ENCODE peak calls at places on chromosomes 12 and 14, in six cellular contexts. M, H, J, K, I and A are unnamed samples.

GRCh38 chr12:25276199-25276937 is 25.6 kb upstream of the KRAS start:
- DNase-seq in M (peak), H (peak), J (peak), K (no peak), I (no peak), A (peak)

GRCh38 chr12:76639646-76640045 is 80.1 kb upstream of the OSBPL8 start:
- DNase-seq in M (no peak), H (no peak), J (no peak), K (no peak), I (no peak), A (no peak)

GRCh38 chr14:72688990-72689677 is 204.8 kb downstream of the DPF3 start:
- DNase-seq in M (no peak), H (no peak), J (no peak), K (peak), I (no peak), A (no peak)

GRCh38 chr14:37369446-37369845 is 171.7 kb downstream of the MIPOL1 start:
- DNase-seq in M (no peak), H (no peak), J (no peak), K (no peak), I (no peak), A (no peak)

GRCh38 chr12:132834181-132834711 is 5.6 kb upstream of the GOLGA3 start:
- DNase-seq in M (no peak), H (no peak), J (no peak), K (no peak), I (no peak), A (no peak)

GRCh38 chr12:42588308-42588836 is 1.2 kb downstream of the PRICKLE1 start:
- DNase-seq in M (no peak), H (no peak), J (no peak), K (no peak), I (no peak), A (no peak)

GRCh38 chr14:31253746-31254471 is 46.3 kb upstream of the HECTD1 start:
- DNase-seq in M (no peak), H (no peak), J (no peak), K (no peak), I (no peak), A (no peak)

GRCh38 chr12:124633269-124633953 is 66.0 kb upstream of the NCOR2 start:
- DNase-seq in M (no peak), H (peak), J (no peak), K (no peak), I (no peak), A (no peak)

GRCh38 chr12:104050436-104050835 is 449 bp upstream of the GLT8D2 start:
- DNase-seq in M (no peak), H (no peak), J (no peak), K (no peak), I (no peak), A (no peak)

GRCh38 chr14:56874375-56874774 is 64.1 kb upstream of the OTX2 start:
- DNase-seq in M (no peak), H (peak), J (no peak), K (peak), I (no peak), A (no peak)

GRCh38 chr14:84927096-84927910 is 602.6 kb upstream of the FLRT2 start:
- DNase-seq in M (no peak), H (no peak), J (no peak), K (no peak), I (no peak), A (no peak)

GRCh38 chr14:104678346-104678745 is 11.1 kb upstream of the INF2 start:
- DNase-seq in M (no peak), H (no peak), J (no peak), K (peak), I (no peak), A (no peak)

GRCh38 chr14:78917462-78917861 is 747.3 kb downstream of the NRXN3 start:
- DNase-seq in M (no peak), H (no peak), J (no peak), K (no peak), I (no peak), A (no peak)

GRCh38 chr12:71142046-71142445 is 15.8 kb downstream of the TSPAN8 start:
- DNase-seq in M (no peak), H (no peak), J (no peak), K (no peak), I (no peak), A (no peak)

GRCh38 chr14:68368850-68369249 is 424.0 kb downstream of the ZFP36L1 start:
- DNase-seq in M (no peak), H (no peak), J (no peak), K (no peak), I (no peak), A (no peak)

GRCh38 chr14:68364823-68365222 is 428.0 kb downstream of the ZFP36L1 start:
- DNase-seq in M (no peak), H (no peak), J (no peak), K (no peak), I (no peak), A (no peak)

GRCh38 chr14:68365228-68365627 is 427.6 kb downstream of the ZFP36L1 start:
- DNase-seq in M (no peak), H (no peak), J (no peak), K (no peak), I (no peak), A (peak)

GRCh38 chr14:68367444-68368014 is 425.3 kb downstream of the ZFP36L1 start:
- DNase-seq in M (no peak), H (no peak), J (no peak), K (no peak), I (no peak), A (no peak)

GRCh38 chr14:68366656-68367055 is 426.2 kb downstream of the ZFP36L1 start:
- DNase-seq in M (no peak), H (no peak), J (no peak), K (no peak), I (no peak), A (no peak)
- H3K27ac ChIP-seq in M (no peak), H (peak), J (no peak), K (no peak), I (no peak), A (no peak)

GRCh38 chr12:52371716-52372115 is 4.4 kb upstream of the KRT85 start:
- DNase-seq in M (no peak), H (no peak), J (no peak), K (no peak), I (no peak), A (no peak)
- H3K27ac ChIP-seq in M (no peak), H (peak), J (no peak), K (no peak), I (no peak), A (no peak)

GRCh38 chr12:50186667-50187066 is 19.5 kb upstream of the CERS5 start:
- DNase-seq in M (no peak), H (no peak), J (no peak), K (no peak), I (no peak), A (no peak)

GRCh38 chr12:50184261-50184660 is 17.1 kb upstream of the CERS5 start:
- DNase-seq in M (no peak), H (no peak), J (no peak), K (no peak), I (no peak), A (no peak)

GRCh38 chr12:50187084-50187900 is 20.1 kb upstream of the CERS5 start:
- DNase-seq in M (no peak), H (no peak), J (no peak), K (no peak), I (no peak), A (no peak)

GRCh38 chr12:50185975-50186663 is 18.9 kb upstream of the CERS5 start:
- DNase-seq in M (no peak), H (no peak), J (no peak), K (no peak), I (no peak), A (no peak)

GRCh38 chr12:50185496-50185895 is 18.3 kb upstream of the CERS5 start:
- DNase-seq in M (no peak), H (no peak), J (no peak), K (no peak), I (no peak), A (no peak)
- H3K27ac ChIP-seq in M (no peak), H (no peak), J (no peak), K (no peak), I (no peak), A (peak)

GRCh38 chr12:29783773-29784666 is at the start of gene TMTC1:
- DNase-seq in M (no peak), H (peak), J (peak), K (peak), I (no peak), A (no peak)
- H3K27ac ChIP-seq in M (no peak), H (no peak), J (peak), K (no peak), I (peak), A (peak)

GRCh38 chr12:30440826-30441602 is 254.7 kb downstream of the IPO8 start:
- DNase-seq in M (no peak), H (peak), J (no peak), K (peak), I (no peak), A (no peak)

GRCh38 chr12:30438526-30439120 is 257.0 kb downstream of the IPO8 start:
- DNase-seq in M (no peak), H (no peak), J (no peak), K (no peak), I (no peak), A (no peak)

GRCh38 chr12:30437044-30437443 is 258.6 kb downstream of the IPO8 start:
- DNase-seq in M (no peak), H (no peak), J (no peak), K (no peak), I (no peak), A (no peak)

GRCh38 chr12:30437616-30438015 is 258.1 kb downstream of the IPO8 start:
- DNase-seq in M (no peak), H (no peak), J (no peak), K (no peak), I (no peak), A (no peak)
- H3K27ac ChIP-seq in M (no peak), H (no peak), J (no peak), K (no peak), I (no peak), A (no peak)